ENCODE peak calls at places on chromosome 22, in four cellular contexts. C is uterus, D is mesendoderm, U is cardiac muscle cell. N is an unnamed sample. For H3K27me3, the result is how much of the 10 kb centered on the place peaks cover.

GRCh38 chr22:38881464-38881871 is 9.5 kb upstream of the CBX6 start:
- DNase-seq in C (peak), D (no peak), U (peak), N (no peak)

GRCh38 chr22:47207846-47208554 is 445.6 kb downstream of the TBC1D22A start:
- DNase-seq in C (no peak), D (no peak), U (no peak), N (no peak)

GRCh38 chr22:45150139-45150538 is 13.6 kb upstream of the NUP50 start:
- DNase-seq in C (no peak), D (no peak), U (no peak), N (no peak)

GRCh38 chr22:37337204-37337943 is 55.1 kb downstream of the CYTH4 start:
- DNase-seq in C (no peak), D (no peak), U (peak), N (no peak)

GRCh38 chr22:49057910-49058309 is 769.8 kb downstream of the BRD1 start:
- DNase-seq in C (no peak), D (no peak), U (no peak), N (no peak)

GRCh38 chr22:43308451-43309235 is 34.5 kb downstream of the SCUBE1 start:
- DNase-seq in C (no peak), D (no peak), U (no peak), N (no peak)

GRCh38 chr22:46518542-46519325 is 18.7 kb downstream of the CELSR1 start:
- DNase-seq in C (no peak), D (no peak), U (no peak), N (no peak)

GRCh38 chr22:44396727-44397722 is 84.3 kb upstream of the SHISAL1 start:
- DNase-seq in C (peak), D (no peak), U (no peak), N (no peak)

GRCh38 chr22:44578516-44579230 is 80.6 kb upstream of the RTL6 start:
- DNase-seq in C (no peak), D (no peak), U (no peak), N (no peak)

DNA sequence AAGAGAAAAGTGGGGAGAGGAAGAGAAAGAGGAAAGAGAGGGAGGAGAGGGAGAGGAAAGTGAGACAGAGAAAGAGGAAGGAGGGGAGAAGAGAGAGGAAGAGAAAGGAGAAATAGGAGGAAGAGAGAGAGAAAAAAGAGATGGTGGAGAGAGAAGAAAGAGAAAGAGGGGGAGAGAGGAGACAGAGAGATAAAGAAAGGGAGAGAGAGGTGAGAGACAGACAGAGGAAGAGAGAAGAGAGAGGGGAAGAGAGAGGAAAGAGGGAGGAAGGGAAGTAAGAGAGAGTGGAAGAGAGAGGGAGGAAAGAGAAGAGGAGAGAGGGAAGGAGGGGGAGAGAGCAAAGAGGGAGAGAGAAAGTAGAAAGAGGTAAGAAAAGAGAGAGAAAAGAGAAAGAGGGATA is 9.4 kb upstream of the SEZ6L start:
- DNase-seq in C (no peak), D (no peak), U (no peak), N (no peak)
- H3K27me3 ChIP-seq in C (under half), D (under half), U (under half), N (under half)

DNA sequence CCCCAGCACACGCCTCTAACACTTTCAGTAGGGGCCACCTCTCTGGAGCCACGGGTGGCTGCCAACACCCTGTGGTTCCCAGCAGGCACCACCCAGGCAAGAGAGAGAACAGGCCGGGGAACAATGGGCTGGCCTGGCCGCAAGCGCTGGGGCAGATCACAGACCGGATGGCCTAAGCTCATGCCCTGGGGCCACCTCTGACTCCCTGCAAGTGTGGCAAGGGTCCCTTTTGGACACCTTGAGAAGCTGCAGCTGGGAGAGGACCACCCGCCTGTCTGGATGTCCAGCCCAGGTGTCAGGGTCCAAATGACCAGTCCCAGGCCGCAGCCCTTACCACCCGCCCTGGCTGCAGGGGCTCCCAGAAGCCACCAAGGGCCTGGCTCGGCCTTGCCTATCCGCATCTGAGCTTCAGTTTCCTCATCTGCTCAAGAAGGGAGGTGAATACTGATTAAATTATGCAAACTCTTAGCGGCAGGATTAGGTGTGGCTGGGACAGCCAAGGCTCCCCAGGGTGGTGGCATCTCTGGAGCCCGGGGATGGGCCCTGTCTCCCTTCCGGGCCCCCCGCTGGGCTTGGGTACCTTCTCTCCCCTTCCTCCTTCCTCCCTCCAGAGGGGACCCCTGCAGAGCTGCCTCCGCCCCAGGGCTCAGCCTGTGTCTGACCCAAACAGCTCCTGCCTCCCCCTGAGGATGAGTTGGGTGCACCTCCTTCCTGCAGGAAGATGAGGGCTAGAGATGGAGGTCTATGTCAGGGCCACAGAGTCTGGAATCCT is 785 bp upstream of the SUSD2 start:
- DNase-seq in C (no peak), D (no peak), U (no peak), N (no peak)
- H3K27ac ChIP-seq in C (peak), D (no peak), U (no peak), N (no peak)

GRCh38 chr22:27937453-27937852 is 18.4 kb upstream of the PITPNB start:
- DNase-seq in C (no peak), D (no peak), U (peak), N (no peak)

GRCh38 chr22:27941143-27941542 is 22.1 kb upstream of the PITPNB start:
- DNase-seq in C (no peak), D (no peak), U (no peak), N (no peak)

GRCh38 chr22:27933186-27933983 is 14.3 kb upstream of the PITPNB start:
- DNase-seq in C (no peak), D (no peak), U (no peak), N (no peak)

GRCh38 chr22:27934069-27934468 is 15.0 kb upstream of the PITPNB start:
- DNase-seq in C (no peak), D (peak), U (no peak), N (no peak)

DNA sequence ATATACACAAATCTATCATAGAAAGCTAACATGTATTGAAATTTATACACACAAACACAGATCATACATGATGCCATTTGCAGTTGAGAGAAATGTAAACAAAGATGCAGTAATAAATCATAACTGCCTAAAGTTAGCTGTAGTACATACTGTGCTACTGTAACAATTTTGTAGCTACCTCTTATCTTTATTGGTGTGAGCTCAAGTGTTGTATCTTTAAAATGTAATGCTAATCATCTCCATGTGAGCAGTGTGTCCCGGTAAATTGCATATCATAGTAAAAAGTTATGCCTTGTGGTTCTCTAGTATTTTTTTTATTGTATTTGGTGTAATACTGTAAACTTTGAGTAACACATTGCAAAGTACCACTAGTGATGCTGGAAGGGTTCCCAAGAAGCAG is 16.8 kb upstream of the PITPNB start:
- DNase-seq in C (no peak), D (no peak), U (no peak), N (no peak)
- H3K27me3 ChIP-seq in C (under half), D (under half), U (under half), N (under half)

DNA sequence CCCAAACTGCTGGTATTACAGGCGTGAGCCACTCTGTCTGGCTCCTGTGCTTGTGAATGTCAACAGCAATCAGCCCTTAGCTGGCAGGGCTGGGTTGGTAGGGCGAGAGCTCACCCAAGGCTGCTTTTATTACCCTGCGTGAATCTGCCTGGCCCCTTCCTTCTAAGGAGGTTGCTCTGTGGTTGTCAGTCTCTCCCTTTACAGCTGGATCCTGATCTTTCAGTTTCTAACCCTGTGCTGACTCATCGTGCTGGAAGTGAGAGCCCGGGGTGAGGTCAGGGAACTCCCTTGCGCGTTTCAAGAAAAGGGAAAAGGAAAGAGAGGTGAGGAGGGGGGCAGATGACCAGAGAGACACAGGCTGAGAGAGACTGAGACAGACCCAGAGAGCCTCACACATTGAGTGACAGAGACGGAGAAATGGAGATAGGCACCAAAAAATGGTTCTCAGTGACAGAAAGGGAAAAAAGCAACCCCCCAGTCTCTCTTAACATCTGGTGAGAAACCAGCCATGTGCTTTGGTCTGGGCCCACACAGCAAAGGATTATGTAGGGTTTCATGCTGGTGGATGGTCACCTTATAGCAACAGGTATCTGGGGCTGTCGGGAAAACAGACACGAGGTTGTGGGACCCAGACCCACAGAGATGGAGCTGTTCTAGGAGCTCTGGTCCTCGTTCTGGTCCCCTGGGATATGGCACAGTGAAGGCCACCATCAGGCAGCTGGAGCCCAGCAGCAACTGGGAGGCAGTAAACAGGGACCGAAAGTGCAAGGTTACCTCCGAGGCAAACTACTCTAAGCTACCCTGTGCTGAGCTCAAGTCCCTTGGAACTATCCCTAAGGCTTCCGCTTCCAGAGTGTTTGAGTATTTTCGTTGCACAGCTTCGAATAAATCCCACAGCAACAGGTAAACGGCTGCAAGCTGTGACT is 2.5 kb downstream of the TCN2 start:
- DNase-seq in C (peak), D (peak), U (peak), N (no peak)
- H3K27ac ChIP-seq in C (peak), D (peak), U (no peak), N (no peak)